ENCODE peak calls at places on chromosome 2, in four cellular contexts. D is naive thymus-derived CD8-positive, alpha-beta T cell; B is transverse colon; O is NCI-H524 treated with DMSO at 0.1 percent for 48 hours. H is an unnamed sample.

GRCh38 chr2:196979976-196980375 is 53.5 kb upstream of the PGAP1 start:
- DNase-seq in D (no peak), O (peak), B (no peak), H (no peak)

GRCh38 chr2:63665806-63666205 is 77.0 kb downstream of the MDH1 start:
- DNase-seq in O (no peak), D (no peak), B (no peak), H (no peak)

GRCh38 chr2:143530753-143531152 is 401.5 kb downstream of the ARHGAP15 start:
- DNase-seq in B (no peak), O (no peak), D (no peak), H (no peak)

GRCh38 chr2:240956161-240956934 is 42.1 kb upstream of the SNED1 start:
- DNase-seq in O (no peak), B (no peak), D (no peak), H (no peak)

GRCh38 chr2:118658581-118659248 is 188.7 kb downstream of the EN1 start:
- DNase-seq in B (no peak), D (no peak), O (no peak), H (no peak)

GRCh38 chr2:187364696-187365095 is 83.4 kb downstream of the CALCRL start:
- DNase-seq in O (no peak), B (no peak), D (no peak), H (no peak)

GRCh38 chr2:205613970-205614559 is 68.2 kb upstream of the NRP2 start:
- DNase-seq in B (peak), D (no peak), O (no peak), H (no peak)

GRCh38 chr2:39059366-39059952 is 61.4 kb downstream of the SOS1 start:
- DNase-seq in D (peak), O (peak), B (no peak), H (no peak)

GRCh38 chr2:219350215-219350937 is 17.8 kb upstream of the RESP18 start:
- DNase-seq in D (no peak), O (no peak), B (no peak), H (no peak)

GRCh38 chr2:159124441-159124911 is 156.0 kb downstream of the TANC1 start:
- DNase-seq in D (no peak), O (no peak), B (peak), H (no peak)

GRCh38 chr2:100793982-100794381 is 26.0 kb upstream of the NPAS2 start:
- DNase-seq in D (no peak), B (no peak), O (no peak), H (no peak)

GRCh38 chr2:148244593-148245292 is 223.9 kb downstream of the MBD5 start:
- DNase-seq in B (no peak), O (no peak), D (no peak), H (no peak)

GRCh38 chr2:174023591-174024523 is 58.7 kb upstream of the SP3 start:
- DNase-seq in O (peak), D (no peak), B (peak), H (no peak)

GRCh38 chr2:205702576-205702975 is 20.3 kb downstream of the NRP2 start:
- DNase-seq in O (no peak), D (no peak), B (no peak), H (no peak)

GRCh38 chr2:75788154-75788553 is 77.4 kb upstream of the GCFC2 start:
- DNase-seq in D (no peak), B (no peak), O (no peak), H (no peak)

GRCh38 chr2:1599301-1600085 is 144.8 kb downstream of the PXDN start:
- DNase-seq in O (no peak), B (no peak), D (no peak), H (no peak)

GRCh38 chr2:108933691-108934117 is 55.3 kb downstream of the EDAR start:
- DNase-seq in O (no peak), D (no peak), B (peak), H (no peak)

GRCh38 chr2:168920504-168921157 is 19.5 kb downstream of the G6PC2 start:
- DNase-seq in D (peak), B (no peak), O (no peak), H (no peak)